ENCODE peak calls at places on chromosomes 5 and 9, in five cellular contexts. F, P, Y, C and J are unnamed samples.

GRCh38 chr5:127830157-127830556 is 127.0 kb downstream of the CCDC192 start:
- DNase-seq in Y (no peak), P (no peak), F (no peak), C (no peak), J (no peak)

GRCh38 chr5:72238712-72239445 is 81.2 kb downstream of the MRPS27 start:
- DNase-seq in Y (no peak), P (peak), F (no peak), C (no peak), J (no peak)

GRCh38 chr9:112777914-112778313 is 27.4 kb downstream of the SNX30 start:
- DNase-seq in C (no peak), F (peak), Y (no peak), P (no peak), J (no peak)

GRCh38 chr5:150781706-150782614 is 3.4 kb downstream of the SMIM3 start:
- DNase-seq in C (peak), Y (no peak), P (peak), F (peak), J (no peak)

GRCh38 chr5:56440871-56441740 is 208.0 kb upstream of the ANKRD55 start:
- DNase-seq in F (no peak), C (no peak), P (no peak), Y (no peak), J (no peak)

GRCh38 chr5:136420168-136420916 is 55.0 kb upstream of the TRPC7 start:
- DNase-seq in F (no peak), C (no peak), P (no peak), Y (no peak), J (no peak)

GRCh38 chr5:62489471-62489870 is 76.9 kb downstream of the IPO11 start:
- DNase-seq in F (no peak), C (no peak), Y (no peak), P (no peak), J (no peak)

GRCh38 chr9:90943341-90943740 is 141.7 kb downstream of the SYK start:
- DNase-seq in P (no peak), F (no peak), Y (no peak), C (no peak), J (no peak)

GRCh38 chr9:2356391-2356790 is 265.2 kb upstream of the VLDLR start:
- DNase-seq in C (no peak), F (no peak), P (no peak), Y (no peak), J (no peak)

GRCh38 chr5:134567651-134568338 is 42.3 kb downstream of the JADE2 start:
- DNase-seq in Y (no peak), C (peak), F (no peak), P (no peak), J (no peak)

GRCh38 chr9:967436-967835 is 9.0 kb upstream of the DMRT3 start:
- DNase-seq in Y (no peak), F (no peak), C (no peak), P (peak), J (no peak)

GRCh38 chr5:95163079-95163478 is 121.8 kb downstream of the MCTP1 start:
- DNase-seq in C (no peak), Y (no peak), F (no peak), P (no peak), J (no peak)

GRCh38 chr9:106953166-106953565 is 90.2 kb downstream of the ZNF462 start:
- DNase-seq in C (peak), F (no peak), Y (no peak), P (no peak), J (no peak)

GRCh38 chr5:64693636-64694035 is 3.3 kb downstream of the SHISAL2B start:
- DNase-seq in F (no peak), P (no peak), Y (no peak), C (no peak), J (no peak)

GRCh38 chr5:17235736-17236330 is 18.4 kb downstream of the BASP1 start:
- DNase-seq in C (no peak), F (no peak), Y (no peak), P (no peak), J (no peak)

GRCh38 chr9:132488611-132489010 is 78.6 kb downstream of the CFAP77 start:
- DNase-seq in P (no peak), Y (no peak), C (no peak), F (no peak), J (no peak)

GRCh38 chr5:82109013-82109412 is 137.2 kb downstream of the ATG10 start:
- DNase-seq in Y (no peak), F (no peak), P (no peak), C (no peak), J (no peak)

GRCh38 chr9:131271506-131271931 is 4.8 kb downstream of the FAM78A start:
- DNase-seq in C (no peak), P (no peak), Y (no peak), F (no peak), J (no peak)

GRCh38 chr5:174245506-174245905 is 200.0 kb downstream of the NSG2 start:
- DNase-seq in P (no peak), Y (no peak), F (no peak), C (no peak), J (no peak)

GRCh38 chr9:19741178-19741577 is 47.7 kb downstream of the SLC24A2 start:
- DNase-seq in C (no peak), Y (no peak), P (no peak), F (no peak), J (no peak)

GRCh38 chr9:134399435-134400056 is 73.3 kb downstream of the RXRA start:
- DNase-seq in F (no peak), C (peak), Y (peak), P (no peak), J (no peak)

GRCh38 chr9:27386759-27387158 is 89.8 kb upstream of the EQTN start:
- DNase-seq in Y (no peak), P (no peak), C (no peak), F (no peak), J (no peak)

GRCh38 chr9:8186553-8186952 is 387.0 kb upstream of the DMAC1 start:
- DNase-seq in C (no peak), P (no peak), Y (no peak), F (no peak), J (no peak)

GRCh38 chr5:1466631-1467265 is 21.5 kb upstream of the SLC6A3 start:
- DNase-seq in C (no peak), F (no peak), Y (no peak), P (no peak), J (peak)

GRCh38 chr5:134614461-134615085 is 18.1 kb downstream of the SAR1B start:
- DNase-seq in P (no peak), C (no peak), Y (no peak), F (no peak), J (no peak)

GRCh38 chr5:149326611-149327010 is 18.7 kb upstream of the GRPEL2 start:
- DNase-seq in Y (no peak), C (no peak), F (no peak), P (no peak), J (no peak)

GRCh38 chr5:116492776-116493175 is 81.8 kb downstream of the SEMA6A start:
- DNase-seq in F (no peak), P (no peak), C (no peak), Y (no peak), J (no peak)

GRCh38 chr9:76114144-76114543 is 223.7 kb downstream of the PCSK5 start:
- DNase-seq in P (no peak), Y (no peak), C (no peak), F (no peak), J (no peak)

GRCh38 chr9:121720992-121721350 is 69.5 kb downstream of the DAB2IP start:
- DNase-seq in F (no peak), P (no peak), Y (no peak), C (peak), J (no peak)

GRCh38 chr5:151492729-151493128 is 45.3 kb downstream of the SLC36A1 start:
- DNase-seq in F (no peak), Y (no peak), P (no peak), C (no peak), J (no peak)